ENCODE peak calls at places on chromosome 20, in five cellular contexts. Q is neural progenitor cell, W is psoas muscle, C is fibroblast of lung, S is Peyer's patch. E is an unnamed sample.

GRCh38 chr20:23971320-23971719 is 17.3 kb downstream of the GGTLC1 start:
- DNase-seq in Q (no peak), W (no peak), C (no peak), S (no peak), E (no peak)

GRCh38 chr20:44092551-44093248 is 94.3 kb downstream of the JPH2 start:
- DNase-seq in Q (peak; percentile 72), W (no peak), C (peak; percentile 48), S (no peak), E (no peak)

GRCh38 chr20:34709836-34710567 is 5.9 kb downstream of the TP53INP2 start:
- DNase-seq in Q (peak; percentile 90), W (peak; percentile 84), C (peak; percentile 66), S (peak; percentile 81), E (no peak)

GRCh38 chr20:38079353-38079752 is 45.8 kb downstream of the RPRD1B start:
- DNase-seq in Q (no peak), W (no peak), C (no peak), S (no peak), E (no peak)

GRCh38 chr20:44398303-44398702 is 42.8 kb downstream of the HNF4A start:
- DNase-seq in Q (no peak), W (no peak), C (peak; percentile 85), S (no peak), E (no peak)

GRCh38 chr20:41476446-41476845 is 109.8 kb upstream of the EMILIN3 start:
- DNase-seq in Q (no peak), W (no peak), C (no peak), S (no peak), E (no peak)

GRCh38 chr20:34271961-34272360 is 30.7 kb downstream of the ASIP start:
- DNase-seq in Q (no peak), W (no peak), C (peak; percentile 93), S (no peak), E (no peak)

GRCh38 chr20:22582386-22582959 is 1.9 kb downstream of the FOXA2 start:
- DNase-seq in Q (peak; percentile 45), W (no peak), C (no peak), S (no peak), E (no peak)

GRCh38 chr20:49647509-49647908 is 66.2 kb downstream of the B4GALT5 start:
- DNase-seq in Q (no peak), W (no peak), C (peak; percentile 45), S (no peak), E (no peak)

GRCh38 chr20:25245461-25245860 is 2.4 kb upstream of the PYGB start:
- DNase-seq in Q (no peak), W (no peak), C (no peak), S (no peak), E (no peak)

GRCh38 chr20:37627060-37627766 is 66.6 kb upstream of the CTNNBL1 start:
- DNase-seq in Q (peak; percentile 88), W (peak; percentile 31), C (peak; percentile 54), S (no peak), E (peak; percentile 7)

GRCh38 chr20:17957505-17958325 is 10.9 kb downstream of the SNX5 start:
- DNase-seq in Q (no peak), W (no peak), C (peak; percentile 57), S (no peak), E (no peak)

GRCh38 chr20:51752343-51752951 is 15.7 kb downstream of the ATP9A start:
- DNase-seq in Q (no peak), W (no peak), C (peak; percentile 94), S (no peak), E (no peak)

GRCh38 chr20:56373942-56374341 is 15.2 kb downstream of the FAM210B start:
- DNase-seq in Q (no peak), W (no peak), C (peak; percentile 91), S (no peak), E (no peak)

GRCh38 chr20:21137078-21137477 is 11.2 kb downstream of the KIZ start:
- DNase-seq in Q (no peak), W (no peak), C (no peak), S (no peak), E (no peak)

GRCh38 chr20:768426-768978 is at the start of gene SLC52A3:
- DNase-seq in Q (peak; percentile 51), W (no peak), C (no peak), S (peak; percentile 90), E (no peak)

GRCh38 chr20:51569815-51570741 is 27.6 kb upstream of the NFATC2 start:
- DNase-seq in Q (no peak), W (peak; percentile 30), C (peak; percentile 29), S (no peak), E (no peak)

GRCh38 chr20:35199696-35200095 is 26.8 kb upstream of the MMP24 start:
- DNase-seq in Q (no peak), W (no peak), C (peak; percentile 56), S (no peak), E (no peak)

GRCh38 chr20:25508083-25508770 is 77.1 kb downstream of the NINL start:
- DNase-seq in Q (no peak), W (no peak), C (peak; percentile 86), S (peak; percentile 70), E (no peak)

GRCh38 chr20:51132286-51132810 is 109.4 kb upstream of the KCNG1 start:
- DNase-seq in Q (no peak), W (no peak), C (peak; percentile 9), S (peak; percentile 60), E (no peak)

GRCh38 chr20:49568491-49569151 is 684 bp upstream of the PTGIS start:
- DNase-seq in Q (peak; percentile 81), W (peak; percentile 41), C (peak; percentile 73), S (no peak), E (no peak)

GRCh38 chr20:17809714-17810631 is 110.2 kb downstream of the BANF2 start:
- DNase-seq in Q (no peak), W (no peak), C (peak; percentile 46), S (no peak), E (no peak)

GRCh38 chr20:64146936-64147451 is 17.3 kb upstream of the MYT1 start:
- DNase-seq in Q (no peak), W (no peak), C (no peak), S (no peak), E (peak; percentile 6)

GRCh38 chr20:9460518-9460917 is 53.9 kb upstream of the LAMP5 start:
- DNase-seq in Q (no peak), W (no peak), C (peak; percentile 59), S (no peak), E (no peak)

GRCh38 chr20:23187759-23188158 is 101.6 kb upstream of the CD93 start:
- DNase-seq in Q (no peak), W (no peak), C (no peak), S (no peak), E (no peak)

GRCh38 chr20:8428988-8429387 is 296.9 kb downstream of the PLCB1 start:
- DNase-seq in Q (no peak), W (no peak), C (no peak), S (no peak), E (no peak)

GRCh38 chr20:21339499-21339898 is 36.4 kb downstream of the XRN2 start:
- DNase-seq in Q (no peak), W (no peak), C (no peak), S (no peak), E (no peak)

GRCh38 chr20:53859684-53860083 is 210.7 kb downstream of the BCAS1 start:
- DNase-seq in Q (no peak), W (peak; percentile 38), C (peak; percentile 23), S (no peak), E (no peak)

GRCh38 chr20:50291428-50292323 is 101.0 kb downstream of the CEBPB start:
- DNase-seq in Q (no peak), W (peak; percentile 55), C (no peak), S (no peak), E (no peak)

GRCh38 chr20:38935967-38936407 is 9.8 kb downstream of the FAM83D start:
- DNase-seq in Q (no peak), W (no peak), C (peak; percentile 32), S (no peak), E (no peak)

GRCh38 chr20:32965581-32966373 is 38.5 kb downstream of the SUN5 start:
- DNase-seq in Q (no peak), W (no peak), C (no peak), S (no peak), E (no peak)

GRCh38 chr20:32966382-32966781 is 37.9 kb downstream of the SUN5 start:
- DNase-seq in Q (no peak), W (no peak), C (no peak), S (no peak), E (no peak)

GRCh38 chr20:32963176-32963575 is 41.1 kb downstream of the SUN5 start:
- DNase-seq in Q (no peak), W (no peak), C (no peak), S (no peak), E (no peak)

GRCh38 chr20:32964575-32964974 is 39.7 kb downstream of the SUN5 start:
- DNase-seq in Q (no peak), W (no peak), C (no peak), S (no peak), E (no peak)

GRCh38 chr20:32965115-32965514 is 39.1 kb downstream of the SUN5 start:
- DNase-seq in Q (no peak), W (no peak), C (no peak), S (no peak), E (no peak)
- H3K27me3 ChIP-seq in Q (no peaks in the 10 kb centered on the region), W (peaks cover 6% of the 10 kb centered on the region), C (no peaks in the 10 kb centered on the region), S (no peaks in the 10 kb centered on the region), E (no peaks in the 10 kb centered on the region)

GRCh38 chr20:15674253-15675145 is 898.7 kb downstream of the KIF16B start:
- DNase-seq in Q (no peak), W (no peak), C (no peak), S (no peak), E (no peak)
- H3K4me3 ChIP-seq in Q (no peak overlapping the region), W (no peak overlapping the region), C (no peak overlapping the region), S (no peak overlapping the region), E (no peak overlapping the region)

GRCh38 chr20:47283411-47283810 is 73.1 kb downstream of the ZMYND8 start:
- DNase-seq in Q (no peak), W (no peak), C (peak; percentile 68), S (no peak), E (no peak)
- H3K36me3 ChIP-seq in Q (peaks cover 12% of the 10 kb centered on the region), W (peaks cover 99% of the 10 kb centered on the region), C (peaks cover 12% of the 10 kb centered on the region), S (no peaks in the 10 kb centered on the region), E (peaks cover 99% of the 10 kb centered on the region)

GRCh38 chr20:59664389-59665055 is 60.2 kb downstream of the PHACTR3 start:
- DNase-seq in Q (no peak), W (no peak), C (no peak), S (no peak), E (no peak)
- H3K27me3 ChIP-seq in Q (no peaks in the 10 kb centered on the region), W (peaks cover 39% of the 10 kb centered on the region), C (no peaks in the 10 kb centered on the region), S (no peaks in the 10 kb centered on the region), E (no peaks in the 10 kb centered on the region)

GRCh38 chr20:19374066-19374615 is 161.7 kb downstream of the SLC24A3 start:
- DNase-seq in Q (no peak), W (no peak), C (no peak), S (no peak), E (no peak)

GRCh38 chr20:19380211-19380610 is 167.8 kb downstream of the SLC24A3 start:
- DNase-seq in Q (no peak), W (no peak), C (no peak), S (no peak), E (no peak)

GRCh38 chr20:19375301-19375885 is 163.0 kb downstream of the SLC24A3 start:
- DNase-seq in Q (no peak), W (no peak), C (no peak), S (no peak), E (no peak)

GRCh38 chr20:19378057-19378456 is 165.6 kb downstream of the SLC24A3 start:
- DNase-seq in Q (no peak), W (no peak), C (no peak), S (no peak), E (no peak)

GRCh38 chr20:19376451-19376971 is 164.1 kb downstream of the SLC24A3 start:
- DNase-seq in Q (peak; percentile 5), W (no peak), C (no peak), S (no peak), E (no peak)
- H3K4me3 ChIP-seq in Q (no peak overlapping the region), W (peak overlapping the region; percentile 41), C (no peak overlapping the region), S (no peak overlapping the region), E (no peak overlapping the region)